ENCODE peak calls at places on chromosomes 1 and 21, in eight cellular contexts. C is stomach; O is ELR; F is LHCN-M2; E is Panc1; M is adipocyte; K is stimulated activated CD4-positive, alpha-beta T cell treated with anti-CD3 and anti-CD28 coated beads, Interleukin-1b, Interleukin-23, amount 100 ng/mL, for 4 hours; Y is neural crest cell. U is an unnamed sample.

GRCh38 chr1:107430540-107431228 is 289.8 kb downstream of the NTNG1 start:
- DNase-seq in C (peak), O (peak), F (peak), E (peak), M (peak), K (no peak), Y (peak), U (no peak)

GRCh38 chr1:210464519-210465039 is 135.9 kb downstream of the HHAT start:
- DNase-seq in C (peak), O (peak), F (no peak), E (no peak), M (peak), K (no peak), Y (no peak), U (no peak)

GRCh38 chr21:29192999-29193563 is 62.6 kb downstream of the MAP3K7CL start:
- DNase-seq in C (no peak), O (no peak), F (no peak), E (no peak), M (peak), K (no peak), Y (no peak), U (no peak)

GRCh38 chr21:42798106-42798505 is 81.2 kb downstream of the WDR4 start:
- DNase-seq in C (no peak), O (no peak), F (no peak), E (no peak), M (no peak), K (no peak), Y (no peak), U (no peak)

GRCh38 chr1:161139765-161140164 is 7.3 kb upstream of the DEDD start:
- DNase-seq in C (peak), O (peak), F (peak), E (no peak), M (peak), K (no peak), Y (peak), U (peak)

GRCh38 chr1:41898191-41898713 is 20.5 kb downstream of the HIVEP3 start:
- DNase-seq in C (no peak), O (peak), F (no peak), E (no peak), M (no peak), K (peak), Y (no peak), U (no peak)

GRCh38 chr1:110672001-110672752 is 2.6 kb downstream of the KCNA3 start:
- DNase-seq in C (no peak), O (peak), F (no peak), E (no peak), M (no peak), K (no peak), Y (peak), U (peak)

GRCh38 chr1:109996476-109996875 is 11.9 kb downstream of the AHCYL1 start:
- DNase-seq in C (no peak), O (peak), F (no peak), E (no peak), M (no peak), K (no peak), Y (no peak), U (no peak)

GRCh38 chr1:8455700-8456305 is 137.9 kb downstream of the SLC45A1 start:
- DNase-seq in C (no peak), O (peak), F (no peak), E (no peak), M (no peak), K (no peak), Y (no peak), U (no peak)

GRCh38 chr1:47491341-47491753 is 53.5 kb downstream of the FOXD2 start:
- DNase-seq in C (no peak), O (no peak), F (no peak), E (no peak), M (no peak), K (no peak), Y (no peak), U (no peak)

GRCh38 chr21:44496900-44497550 is 41.7 kb downstream of the LRRC3 start:
- DNase-seq in C (no peak), O (no peak), F (no peak), E (no peak), M (no peak), K (no peak), Y (no peak), U (no peak)

GRCh38 chr1:60145746-60146145 is 72.2 kb upstream of the C1orf87 start:
- DNase-seq in C (no peak), O (no peak), F (no peak), E (no peak), M (peak), K (no peak), Y (no peak), U (no peak)

GRCh38 chr1:17276568-17276967 is 27.7 kb downstream of the PADI3 start:
- DNase-seq in C (peak), O (peak), F (peak), E (no peak), M (peak), K (no peak), Y (no peak), U (no peak)

GRCh38 chr1:24641646-24642151 is 1.4 kb upstream of the SRRM1 start:
- DNase-seq in C (no peak), O (peak), F (peak), E (no peak), M (peak), K (peak), Y (no peak), U (no peak)

GRCh38 chr1:208203848-208204609 is 40.2 kb downstream of the PLXNA2 start:
- DNase-seq in C (no peak), O (peak), F (no peak), E (no peak), M (peak), K (no peak), Y (no peak), U (no peak)

GRCh38 chr1:171715813-171716251 is 26.0 kb downstream of the VAMP4 start:
- DNase-seq in C (no peak), O (peak), F (peak), E (no peak), M (peak), K (no peak), Y (no peak), U (no peak)

GRCh38 chr1:184986250-184986649 is 11.9 kb upstream of the NIBAN1 start:
- DNase-seq in C (no peak), O (peak), F (no peak), E (no peak), M (peak), K (no peak), Y (no peak), U (no peak)

GRCh38 chr21:45339430-45340405 is 52.0 kb upstream of the POFUT2 start:
- DNase-seq in C (no peak), O (no peak), F (no peak), E (no peak), M (no peak), K (no peak), Y (no peak), U (no peak)

GRCh38 chr1:5998051-5998905 is 6.1 kb upstream of the NPHP4 start:
- DNase-seq in C (no peak), O (no peak), F (no peak), E (no peak), M (no peak), K (no peak), Y (no peak), U (no peak)

GRCh38 chr1:86227026-86227425 is 70.5 kb upstream of the COL24A1 start:
- DNase-seq in C (no peak), O (no peak), F (peak), E (no peak), M (no peak), K (no peak), Y (no peak), U (no peak)

GRCh38 chr1:161225178-161225533 is 704 bp upstream of the TOMM40L start:
- DNase-seq in C (no peak), O (no peak), F (peak), E (no peak), M (no peak), K (no peak), Y (no peak), U (no peak)

GRCh38 chr1:2592672-2593071 is 6.1 kb downstream of the PRXL2B start:
- DNase-seq in C (peak), O (no peak), F (no peak), E (no peak), M (no peak), K (no peak), Y (no peak), U (no peak)

GRCh38 chr1:6724517-6725141 is 23.0 kb upstream of the DNAJC11 start:
- DNase-seq in C (no peak), O (peak), F (peak), E (no peak), M (peak), K (no peak), Y (no peak), U (no peak)

GRCh38 chr1:33342041-33342723 is 21.3 kb upstream of the A3GALT2 start:
- DNase-seq in C (peak), O (peak), F (peak), E (peak), M (peak), K (no peak), Y (no peak), U (peak)

GRCh38 chr1:29240400-29240837 is 4.1 kb downstream of the PTPRU start:
- DNase-seq in C (no peak), O (no peak), F (no peak), E (no peak), M (no peak), K (no peak), Y (no peak), U (no peak)

GRCh38 chr1:223466156-223466555 is 72.9 kb downstream of the CCDC185 start:
- DNase-seq in C (no peak), O (no peak), F (no peak), E (no peak), M (no peak), K (no peak), Y (no peak), U (no peak)

GRCh38 chr1:9291914-9292360 is 757 bp upstream of the SPSB1 start:
- DNase-seq in C (peak), O (peak), F (no peak), E (no peak), M (peak), K (no peak), Y (no peak), U (no peak)

GRCh38 chr21:35849131-35849530 is 211.2 kb downstream of the SETD4 start:
- DNase-seq in C (no peak), O (no peak), F (no peak), E (no peak), M (no peak), K (no peak), Y (no peak), U (no peak)

GRCh38 chr1:224691106-224691505 is 75.0 kb downstream of the CNIH3 start:
- DNase-seq in C (no peak), O (no peak), F (no peak), E (no peak), M (no peak), K (no peak), Y (no peak), U (no peak)

GRCh38 chr1:114758251-114758832 is 558 bp upstream of the CSDE1 start:
- DNase-seq in C (no peak), O (peak), F (peak), E (no peak), M (no peak), K (no peak), Y (no peak), U (no peak)

U was measured in NCI-H1930.